ENCODE peak calls at places on chromosome 22, in seven cellular contexts. One of them, this sample, is unnamed.

GRCh38 chr22:31244044-31244942 is 32.2 kb downstream of the LIMK2 start:
- DNase-seq in esophagus squamous epithelium: no peak
- DNase-seq in cardiac muscle cell: peak
- DNase-seq in GM10248: no peak
- DNase-seq in AG04450: peak
- DNase-seq in GM23338: peak
- DNase-seq in Calu3: peak
- DNase-seq in this sample: no peak

GRCh38 chr22:27975381-27976013 is 56.4 kb upstream of the PITPNB start:
- DNase-seq in esophagus squamous epithelium: no peak
- DNase-seq in cardiac muscle cell: peak
- DNase-seq in GM10248: no peak
- DNase-seq in AG04450: no peak
- DNase-seq in GM23338: no peak
- DNase-seq in Calu3: no peak
- DNase-seq in this sample: no peak

GRCh38 chr22:19853058-19853878 is 1.4 kb downstream of the GNB1L start:
- DNase-seq in esophagus squamous epithelium: no peak
- DNase-seq in cardiac muscle cell: no peak
- DNase-seq in GM10248: peak
- DNase-seq in AG04450: no peak
- DNase-seq in GM23338: no peak
- DNase-seq in Calu3: no peak
- DNase-seq in this sample: no peak

GRCh38 chr22:30922151-30922611 is 46.4 kb downstream of the MORC2 start:
- DNase-seq in esophagus squamous epithelium: no peak
- DNase-seq in cardiac muscle cell: peak
- DNase-seq in GM10248: peak
- DNase-seq in AG04450: no peak
- DNase-seq in GM23338: peak
- DNase-seq in Calu3: peak
- DNase-seq in this sample: peak

GRCh38 chr22:44309137-44309536 is 3.6 kb downstream of the SHISAL1 start:
- DNase-seq in esophagus squamous epithelium: no peak
- DNase-seq in cardiac muscle cell: peak
- DNase-seq in GM10248: no peak
- DNase-seq in AG04450: peak
- DNase-seq in GM23338: no peak
- DNase-seq in Calu3: peak
- DNase-seq in this sample: no peak

GRCh38 chr22:16651217-16651616 is 58.6 kb upstream of the CCT8L2 start:
- DNase-seq in esophagus squamous epithelium: no peak
- DNase-seq in cardiac muscle cell: no peak
- DNase-seq in GM10248: no peak
- DNase-seq in AG04450: no peak
- DNase-seq in GM23338: peak
- DNase-seq in Calu3: no peak
- DNase-seq in this sample: no peak

GRCh38 chr22:30837531-30837930 is 131.0 kb downstream of the MORC2 start:
- DNase-seq in esophagus squamous epithelium: no peak
- DNase-seq in cardiac muscle cell: no peak
- DNase-seq in GM10248: no peak
- DNase-seq in AG04450: no peak
- DNase-seq in GM23338: no peak
- DNase-seq in Calu3: no peak
- DNase-seq in this sample: no peak

GRCh38 chr22:46931414-46931813 is 169.0 kb downstream of the TBC1D22A start:
- DNase-seq in esophagus squamous epithelium: no peak
- DNase-seq in cardiac muscle cell: peak
- DNase-seq in GM10248: no peak
- DNase-seq in AG04450: no peak
- DNase-seq in GM23338: peak
- DNase-seq in Calu3: no peak
- DNase-seq in this sample: no peak

GRCh38 chr22:31488988-31489617 is 539 bp downstream of the EIF4ENIF1 start:
- DNase-seq in esophagus squamous epithelium: no peak
- DNase-seq in cardiac muscle cell: peak
- DNase-seq in GM10248: peak
- DNase-seq in AG04450: no peak
- DNase-seq in GM23338: peak
- DNase-seq in Calu3: peak
- DNase-seq in this sample: peak

GRCh38 chr22:48147404-48147803 is 1385.0 kb downstream of the TBC1D22A start:
- DNase-seq in esophagus squamous epithelium: no peak
- DNase-seq in cardiac muscle cell: no peak
- DNase-seq in GM10248: no peak
- DNase-seq in AG04450: no peak
- DNase-seq in GM23338: peak
- DNase-seq in Calu3: no peak
- DNase-seq in this sample: no peak

GRCh38 chr22:36252754-36253522 is at the start of gene APOL1:
- DNase-seq in esophagus squamous epithelium: no peak
- DNase-seq in cardiac muscle cell: no peak
- DNase-seq in GM10248: peak
- DNase-seq in AG04450: no peak
- DNase-seq in GM23338: no peak
- DNase-seq in Calu3: peak
- DNase-seq in this sample: peak

GRCh38 chr22:35352214-35353111 is 28.4 kb upstream of the HMOX1 start:
- DNase-seq in esophagus squamous epithelium: peak
- DNase-seq in cardiac muscle cell: no peak
- DNase-seq in GM10248: peak
- DNase-seq in AG04450: no peak
- DNase-seq in GM23338: peak
- DNase-seq in Calu3: peak
- DNase-seq in this sample: peak

GRCh38 chr22:29435236-29435635 is 3.1 kb upstream of the RFPL1 start:
- DNase-seq in esophagus squamous epithelium: no peak
- DNase-seq in cardiac muscle cell: no peak
- DNase-seq in GM10248: no peak
- DNase-seq in AG04450: no peak
- DNase-seq in GM23338: no peak
- DNase-seq in Calu3: no peak
- DNase-seq in this sample: no peak

DNA sequence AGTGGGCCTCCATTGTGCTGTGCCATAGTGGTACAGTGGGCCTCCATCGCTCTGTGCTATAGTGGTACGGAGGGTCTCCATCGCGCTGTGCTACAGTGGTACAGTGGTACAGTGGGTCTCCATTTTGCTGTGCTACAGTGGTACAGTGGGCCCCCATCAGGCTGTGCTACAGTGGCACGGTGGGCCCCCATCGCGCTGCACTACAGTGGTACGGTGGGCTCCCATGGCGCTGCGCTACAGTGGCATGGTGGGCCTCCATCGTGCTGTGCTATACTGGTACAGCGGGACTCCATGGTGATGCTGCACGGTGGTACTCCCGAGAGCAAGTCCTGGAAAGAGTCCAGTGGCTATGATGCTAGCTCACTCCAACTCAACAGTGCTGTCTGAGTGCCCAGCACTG is 51.8 kb downstream of the SCUBE1 start:
- DNase-seq in esophagus squamous epithelium: no peak
- DNase-seq in cardiac muscle cell: no peak
- DNase-seq in GM10248: no peak
- DNase-seq in AG04450: no peak
- DNase-seq in GM23338: no peak
- DNase-seq in Calu3: no peak
- DNase-seq in this sample: no peak
- TF ChIP-seq CTCF in esophagus squamous epithelium: no peak
- TF ChIP-seq CTCF in cardiac muscle cell: no peak
- TF ChIP-seq CTCF in GM10248: no peak
- TF ChIP-seq CTCF in AG04450: no peak
- TF ChIP-seq CTCF in GM23338: no peak
- TF ChIP-seq CTCF in Calu3: no peak
- TF ChIP-seq CTCF in this sample: no peak

GRCh38 chr22:45316796-45317526 is 7.2 kb downstream of the FAM118A start:
- DNase-seq in esophagus squamous epithelium: no peak
- DNase-seq in cardiac muscle cell: no peak
- DNase-seq in GM10248: no peak
- DNase-seq in AG04450: no peak
- DNase-seq in GM23338: no peak
- DNase-seq in Calu3: no peak
- DNase-seq in this sample: no peak

GRCh38 chr22:45319319-45319675 is 9.6 kb downstream of the FAM118A start:
- DNase-seq in esophagus squamous epithelium: no peak
- DNase-seq in cardiac muscle cell: peak
- DNase-seq in GM10248: no peak
- DNase-seq in AG04450: peak
- DNase-seq in GM23338: peak
- DNase-seq in Calu3: no peak
- DNase-seq in this sample: no peak

GRCh38 chr22:45318168-45318557 is 8.4 kb downstream of the FAM118A start:
- DNase-seq in esophagus squamous epithelium: no peak
- DNase-seq in cardiac muscle cell: peak
- DNase-seq in GM10248: peak
- DNase-seq in AG04450: peak
- DNase-seq in GM23338: peak
- DNase-seq in Calu3: peak
- DNase-seq in this sample: peak

GRCh38 chr22:45318558-45319318 is 9.0 kb downstream of the FAM118A start:
- DNase-seq in esophagus squamous epithelium: no peak
- DNase-seq in cardiac muscle cell: peak
- DNase-seq in GM10248: peak
- DNase-seq in AG04450: no peak
- DNase-seq in GM23338: peak
- DNase-seq in Calu3: no peak
- DNase-seq in this sample: peak

GRCh38 chr22:45317551-45318167 is 7.9 kb downstream of the FAM118A start:
- DNase-seq in esophagus squamous epithelium: no peak
- DNase-seq in cardiac muscle cell: peak
- DNase-seq in GM10248: no peak
- DNase-seq in AG04450: no peak
- DNase-seq in GM23338: peak
- DNase-seq in Calu3: peak
- DNase-seq in this sample: no peak
- TF ChIP-seq CTCF in esophagus squamous epithelium: peak
- TF ChIP-seq CTCF in cardiac muscle cell: peak
- TF ChIP-seq CTCF in GM10248: no peak
- TF ChIP-seq CTCF in AG04450: peak
- TF ChIP-seq CTCF in GM23338: peak
- TF ChIP-seq CTCF in Calu3: peak
- TF ChIP-seq CTCF in this sample: no peak

DNA sequence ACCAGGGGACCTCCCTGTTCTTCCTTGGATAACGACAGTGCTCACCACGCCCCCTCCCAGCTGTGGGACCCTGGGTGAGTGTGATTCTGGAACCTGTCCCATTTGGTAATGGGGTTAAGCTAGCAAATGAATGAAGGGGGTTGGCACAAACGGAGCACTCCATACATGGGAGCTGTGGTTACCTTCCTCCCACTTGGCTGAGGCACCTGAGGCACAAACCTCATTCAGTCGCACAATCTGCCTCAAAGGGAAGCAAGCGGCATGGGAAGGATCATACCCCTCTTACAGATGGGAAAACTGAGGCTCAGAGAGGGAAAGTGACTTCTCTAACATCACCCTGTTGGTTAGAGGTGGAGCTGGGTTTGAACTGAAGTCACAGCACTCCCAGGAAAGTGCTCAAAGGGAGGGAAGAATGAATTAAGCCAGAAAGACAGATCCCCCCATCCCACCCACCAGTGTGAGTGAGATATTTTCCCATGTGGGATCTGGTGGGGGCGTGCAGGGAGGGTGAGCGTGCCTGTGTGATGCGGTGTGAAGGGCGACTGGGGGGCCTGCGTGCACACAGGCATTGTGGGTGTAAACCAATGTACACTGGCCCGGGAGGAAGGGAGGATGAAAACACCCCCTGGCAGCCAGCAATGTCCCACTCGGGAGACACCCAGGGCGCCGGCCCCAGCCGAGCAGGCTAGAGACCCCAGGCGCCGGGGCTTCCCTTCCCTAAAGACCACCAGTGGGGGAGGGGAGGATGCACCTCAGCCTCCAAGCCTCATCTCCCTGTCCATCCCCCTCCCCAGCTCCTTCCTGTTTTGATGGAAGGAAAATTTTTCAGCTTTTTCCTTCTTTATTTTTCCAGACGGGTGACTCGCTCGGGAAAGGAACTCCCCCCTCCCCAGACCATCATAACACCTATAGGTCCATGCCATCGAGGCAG is 7.9 kb upstream of the PDGFB start:
- DNase-seq in esophagus squamous epithelium: no peak
- DNase-seq in cardiac muscle cell: no peak
- DNase-seq in GM10248: no peak
- DNase-seq in AG04450: no peak
- DNase-seq in GM23338: peak
- DNase-seq in Calu3: no peak
- DNase-seq in this sample: no peak
- TF ChIP-seq CTCF in esophagus squamous epithelium: no peak
- TF ChIP-seq CTCF in cardiac muscle cell: no peak
- TF ChIP-seq CTCF in GM10248: no peak
- TF ChIP-seq CTCF in AG04450: no peak
- TF ChIP-seq CTCF in GM23338: no peak
- TF ChIP-seq CTCF in Calu3: no peak
- TF ChIP-seq CTCF in this sample: no peak

GRCh38 chr22:17972385-17973181 is 51.8 kb downstream of the MICAL3 start:
- DNase-seq in esophagus squamous epithelium: no peak
- DNase-seq in cardiac muscle cell: peak
- DNase-seq in GM10248: no peak
- DNase-seq in AG04450: peak
- DNase-seq in GM23338: peak
- DNase-seq in Calu3: no peak
- DNase-seq in this sample: no peak

GRCh38 chr22:17973217-17973616 is 51.1 kb downstream of the MICAL3 start:
- DNase-seq in esophagus squamous epithelium: no peak
- DNase-seq in cardiac muscle cell: no peak
- DNase-seq in GM10248: no peak
- DNase-seq in AG04450: no peak
- DNase-seq in GM23338: no peak
- DNase-seq in Calu3: no peak
- DNase-seq in this sample: no peak

GRCh38 chr22:17974703-17975372 is 49.5 kb downstream of the MICAL3 start:
- DNase-seq in esophagus squamous epithelium: no peak
- DNase-seq in cardiac muscle cell: no peak
- DNase-seq in GM10248: peak
- DNase-seq in AG04450: no peak
- DNase-seq in GM23338: no peak
- DNase-seq in Calu3: no peak
- DNase-seq in this sample: peak

GRCh38 chr22:17971711-17972110 is 52.6 kb downstream of the MICAL3 start:
- DNase-seq in esophagus squamous epithelium: no peak
- DNase-seq in cardiac muscle cell: no peak
- DNase-seq in GM10248: no peak
- DNase-seq in AG04450: no peak
- DNase-seq in GM23338: no peak
- DNase-seq in Calu3: no peak
- DNase-seq in this sample: no peak

DNA sequence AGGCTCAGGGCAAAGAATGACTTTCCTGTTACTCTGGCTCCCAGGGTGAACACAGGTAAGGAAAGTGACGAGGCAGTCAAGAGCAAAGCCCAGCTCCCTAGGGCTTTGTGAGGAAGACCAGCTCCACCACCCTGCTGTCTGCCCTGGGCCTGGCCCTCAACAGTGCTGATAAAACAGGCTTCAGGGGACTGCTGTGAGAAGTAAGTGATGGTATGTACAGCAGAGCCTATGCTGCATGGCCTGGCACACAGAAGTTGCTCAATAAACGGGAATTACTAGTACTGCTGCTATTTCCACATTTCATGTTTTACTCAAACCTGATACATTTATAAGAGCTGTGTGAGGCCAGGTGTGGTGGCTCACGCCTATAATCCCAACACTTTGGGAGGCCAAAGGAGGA is 50.3 kb downstream of the MICAL3 start:
- DNase-seq in esophagus squamous epithelium: no peak
- DNase-seq in cardiac muscle cell: peak
- DNase-seq in GM10248: no peak
- DNase-seq in AG04450: no peak
- DNase-seq in GM23338: no peak
- DNase-seq in Calu3: no peak
- DNase-seq in this sample: no peak
- TF ChIP-seq CTCF in esophagus squamous epithelium: no peak
- TF ChIP-seq CTCF in cardiac muscle cell: no peak
- TF ChIP-seq CTCF in GM10248: no peak
- TF ChIP-seq CTCF in AG04450: no peak
- TF ChIP-seq CTCF in GM23338: no peak
- TF ChIP-seq CTCF in Calu3: no peak
- TF ChIP-seq CTCF in this sample: no peak

This sample was measured in GM13976.